ENCODE peak calls at places on chromosomes 6 and 20, in nine cellular contexts. B is upper lobe of left lung, T is esophagus muscularis mucosa, V is ovary, K is transverse colon, Y is HepG2, X is suprapubic skin, F is GM12878, E is stomach. G is an unnamed sample.
A peak's percentile ranks its signal among the peaks of the same experiment; 100 is the strongest.

GRCh38 chr20:58420798-58421496 is 31.9 kb downstream of the VAPB start:
- DNase-seq in F (no peak), B (no peak), T (no peak), K (no peak), E (no peak), V (no peak), Y (no peak), X (no peak), G (no peak)

GRCh38 chr20:62214067-62214466 is 6.0 kb downstream of the HRH3 start:
- DNase-seq in X (no peak), K (no peak), F (no peak), B (peak; percentile 49), V (no peak), T (no peak), E (no peak), Y (no peak), G (no peak)

GRCh38 chr20:53149184-53149651 is 177.1 kb downstream of the TSHZ2 start:
- DNase-seq in T (no peak), V (no peak), K (no peak), X (no peak), B (no peak), F (no peak), E (no peak), Y (no peak), G (no peak)

GRCh38 chr6:3453410-3453809 is 3.4 kb downstream of the SLC22A23 start:
- DNase-seq in Y (no peak), K (no peak), T (no peak), E (no peak), F (no peak), X (no peak), B (no peak), V (no peak), G (no peak)

GRCh38 chr6:25170640-25171039 is 108.5 kb upstream of the CARMIL1 start:
- DNase-seq in K (no peak), T (no peak), F (no peak), Y (no peak), V (no peak), X (no peak), B (no peak), E (no peak), G (no peak)

GRCh38 chr6:11484441-11484840 is 53.1 kb upstream of the TMEM170B start:
- DNase-seq in Y (no peak), T (no peak), B (no peak), X (no peak), V (no peak), K (no peak), E (no peak), F (no peak), G (no peak)

GRCh38 chr6:11714116-11714797 is 64.3 kb downstream of the ADTRP start:
- DNase-seq in X (no peak), Y (no peak), T (no peak), V (no peak), E (no peak), K (no peak), F (peak; percentile 79), B (no peak), G (no peak)

GRCh38 chr6:5582758-5583157 is 321.4 kb downstream of the FARS2 start:
- DNase-seq in Y (no peak), F (no peak), B (no peak), E (no peak), X (no peak), V (no peak), K (no peak), T (no peak), G (no peak)

GRCh38 chr20:58457083-58457680 is 58.0 kb downstream of the APCDD1L start:
- DNase-seq in Y (no peak), F (no peak), K (no peak), V (no peak), X (no peak), T (no peak), B (no peak), E (no peak), G (no peak)

GRCh38 chr6:20681243-20681684 is 147.0 kb downstream of the CDKAL1 start:
- DNase-seq in Y (peak; percentile 78), E (no peak), B (no peak), T (no peak), K (no peak), V (no peak), F (no peak), X (no peak), G (no peak)

GRCh38 chr6:47571488-47571887 is 93.9 kb downstream of the CD2AP start:
- DNase-seq in V (no peak), T (no peak), Y (no peak), K (no peak), E (no peak), X (no peak), B (no peak), F (no peak), G (no peak)

GRCh38 chr6:2651966-2652365 is 98.8 kb downstream of the MYLK4 start:
- DNase-seq in K (no peak), Y (no peak), T (no peak), V (no peak), B (no peak), X (no peak), F (no peak), E (no peak), G (no peak)

GRCh38 chr6:134480593-134480992 is 162.7 kb upstream of the SGK1 start:
- DNase-seq in Y (no peak), T (no peak), K (no peak), X (no peak), E (peak; percentile 83), F (no peak), B (no peak), V (no peak), G (no peak)

GRCh38 chr20:63957004-63957689 is 931 bp upstream of the UCKL1 start:
- DNase-seq in F (no peak), T (no peak), B (peak; percentile 88), X (peak; percentile 84), E (peak; percentile 71), K (peak; percentile 87), V (peak; percentile 79), Y (peak; percentile 85), G (peak; percentile 85)
- TF ChIP-seq POLR2A in F (peak; percentile 58), T (peak; percentile 34), B (peak; percentile 46), X (no peak), E (no peak), K (peak; percentile 78), V (no peak), Y (peak; percentile 81), G (no peak)

GRCh38 chr6:116680880-116681672 is at the start of gene KPNA5:
- DNase-seq in X (peak; percentile 92), T (peak; percentile 95), V (peak; percentile 87), F (peak; percentile 69), E (peak; percentile 90), K (peak; percentile 93), Y (peak; percentile 92), B (peak; percentile 98), G (peak; percentile 94)

GRCh38 chr6:116685437-116685993 is 4.5 kb downstream of the KPNA5 start:
- DNase-seq in F (no peak), X (no peak), T (no peak), B (no peak), Y (no peak), V (no peak), K (no peak), E (no peak), G (no peak)

GRCh38 chr6:116682334-116682712 is 1.3 kb downstream of the KPNA5 start:
- DNase-seq in T (no peak), E (no peak), Y (no peak), F (peak; percentile 27), V (peak; percentile 38), B (no peak), X (no peak), K (no peak), G (no peak)
- TF ChIP-seq EP300 in T (no peak), E (no peak), Y (no peak), F (no peak), V (no peak), B (no peak), X (no peak), K (no peak), G (no peak)

DNA sequence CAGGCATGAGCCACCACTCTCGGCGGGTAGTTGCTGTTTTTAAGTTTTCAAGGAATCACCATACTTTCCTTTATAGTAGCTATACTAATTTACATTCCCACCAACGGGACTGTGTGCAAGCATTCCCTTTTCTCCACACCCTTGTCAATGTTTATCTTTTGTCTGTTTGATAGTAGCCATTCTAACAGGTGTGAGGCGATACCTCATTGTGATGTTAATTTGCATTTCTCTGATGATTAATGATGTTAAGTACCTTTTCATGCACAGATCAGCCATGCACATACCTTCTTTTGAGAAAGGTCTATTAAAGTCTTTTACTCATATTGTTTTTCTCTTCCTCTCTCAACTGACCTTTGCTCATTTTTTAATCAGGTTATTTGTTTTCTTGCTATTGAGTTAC is 43.0 kb upstream of the CCND3 start:
- DNase-seq in F (no peak), T (no peak), V (no peak), B (no peak), Y (no peak), K (no peak), E (no peak), X (no peak), G (no peak)
- H3K36me3 ChIP-seq in F (no peaks in the 10 kb centered on the region), T (no peaks in the 10 kb centered on the region), V (no peaks in the 10 kb centered on the region), B (no peaks in the 10 kb centered on the region), Y (no peaks in the 10 kb centered on the region), K (no peaks in the 10 kb centered on the region), E (peaks cover 5% of the 10 kb centered on the region), X (no peaks in the 10 kb centered on the region), G (no peaks in the 10 kb centered on the region)

GRCh38 chr20:50583422-50584150 is 73.4 kb downstream of the PTPN1 start:
- DNase-seq in Y (no peak), X (no peak), V (no peak), F (no peak), T (no peak), B (no peak), K (no peak), E (no peak), G (no peak)
- TF ChIP-seq POLR2A in Y (no peak), X (no peak), V (no peak), F (no peak), T (no peak), B (no peak), K (no peak), E (no peak), G (no peak)

GRCh38 chr6:170311696-170312095 is 5.1 kb downstream of the FAM120B start:
- DNase-seq in B (no peak), F (no peak), Y (no peak), X (no peak), K (no peak), T (no peak), E (no peak), V (no peak), G (no peak)
- TF ChIP-seq EP300 in B (no peak), F (no peak), Y (no peak), X (no peak), K (no peak), T (no peak), E (no peak), V (no peak), G (no peak)

G was measured in sigmoid colon.